ENCODE peak calls at places on chromosomes 16 and 17, in eight cellular contexts. A is activated T-helper 1 cell treated with Interleukin-2 at 50 U/mL for 16 hours; F is GM10248; I is cortex of kidney; H is activated naive CD8-positive, alpha-beta T cell treated with anti-CD3 and anti-CD28 coated beads, Interleukin-2, amount 50 U/mL, for 24 hours; O is COLO829; N is NCI-H69; J is stimulated activated CD4-positive, alpha-beta T cell treated with anti-CD3 and anti-CD28 coated beads, TNF-alpha, amount 100 ng/mL, for 4 hours. E is an unnamed sample.

GRCh38 chr17:78795241-78795640 is 13.2 kb upstream of the CYTH1 start:
- DNase-seq in A (no peak), F (no peak), I (no peak), H (no peak), O (no peak), N (no peak), J (no peak), E (no peak)

GRCh38 chr17:67378444-67379250 is 1.6 kb downstream of the PITPNC1 start:
- DNase-seq in A (peak; percentile 74), F (peak; percentile 82), I (no peak), H (peak; percentile 86), O (peak; percentile 54), N (peak; percentile 92), J (peak; percentile 59), E (peak; percentile 78)

GRCh38 chr16:31460582-31461002 is 1.3 kb downstream of the ARMC5 start:
- DNase-seq in A (no peak), F (peak; percentile 45), I (no peak), H (no peak), O (no peak), N (peak; percentile 54), J (no peak), E (no peak)

GRCh38 chr16:83971165-83972130 is 3.4 kb downstream of the NECAB2 start:
- DNase-seq in A (no peak), F (no peak), I (no peak), H (no peak), O (no peak), N (peak; percentile 6), J (no peak), E (no peak)

GRCh38 chr16:84214451-84215066 is 23.6 kb downstream of the ADAD2 start:
- DNase-seq in A (no peak), F (no peak), I (no peak), H (no peak), O (no peak), N (no peak), J (no peak), E (no peak)

GRCh38 chr17:82822281-82822680 is 17.5 kb downstream of the ZNF750 start:
- DNase-seq in A (no peak), F (no peak), I (no peak), H (no peak), O (no peak), N (no peak), J (no peak), E (no peak)

GRCh38 chr16:86946396-86946795 is 368.0 kb downstream of the FOXL1 start:
- DNase-seq in A (no peak), F (no peak), I (no peak), H (no peak), O (no peak), N (no peak), J (no peak), E (no peak)

GRCh38 chr17:61926831-61927210 is 961 bp downstream of the INTS2 start:
- DNase-seq in A (no peak), F (no peak), I (no peak), H (no peak), O (peak; percentile 8), N (peak; percentile 17), J (no peak), E (no peak)

GRCh38 chr16:8788578-8789172 is 8.8 kb downstream of the TMEM186 start:
- DNase-seq in A (no peak), F (no peak), I (no peak), H (no peak), O (no peak), N (no peak), J (no peak), E (no peak)

GRCh38 chr16:6682142-6682811 is 650.4 kb upstream of the RBFOX1 start:
- DNase-seq in A (no peak), F (no peak), I (no peak), H (peak; percentile 23), O (peak; percentile 48), N (peak; percentile 38), J (no peak), E (peak; percentile 11)

GRCh38 chr16:25750489-25750888 is 58.7 kb downstream of the HS3ST4 start:
- DNase-seq in A (no peak), F (no peak), I (no peak), H (no peak), O (no peak), N (no peak), J (no peak), E (no peak)

GRCh38 chr16:88359008-88359407 is 23.8 kb upstream of the ZNF469 start:
- DNase-seq in A (no peak), F (no peak), I (no peak), H (no peak), O (no peak), N (no peak), J (no peak), E (no peak)

GRCh38 chr16:11792404-11793260 is 4.4 kb downstream of the ZC3H7A start:
- DNase-seq in A (no peak), F (no peak), I (no peak), H (no peak), O (no peak), N (peak; percentile 100), J (no peak), E (no peak)

GRCh38 chr17:6780886-6781285 is 4.9 kb downstream of the FBXO39 start:
- DNase-seq in A (no peak), F (no peak), I (no peak), H (no peak), O (no peak), N (no peak), J (no peak), E (no peak)

GRCh38 chr17:5422505-5422904 is 2.5 kb downstream of the RPAIN start:
- DNase-seq in A (no peak), F (no peak), I (no peak), H (no peak), O (no peak), N (no peak), J (no peak), E (no peak)

GRCh38 chr16:24156777-24157176 is 99.4 kb upstream of the CACNG3 start:
- DNase-seq in A (no peak), F (no peak), I (no peak), H (no peak), O (no peak), N (no peak), J (no peak), E (no peak)

GRCh38 chr16:14301150-14302030 is 230.3 kb downstream of the MRTFB start:
- DNase-seq in A (no peak), F (no peak), I (no peak), H (no peak), O (no peak), N (peak; percentile 27), J (peak; percentile 53), E (peak; percentile 79)

GRCh38 chr16:19766554-19766884 is 48.4 kb downstream of the IQCK start:
- DNase-seq in A (no peak), F (no peak), I (no peak), H (no peak), O (no peak), N (no peak), J (no peak), E (no peak)

GRCh38 chr16:5820472-5820871 is 722.9 kb upstream of the EEF2KMT start:
- DNase-seq in A (no peak), F (no peak), I (no peak), H (no peak), O (no peak), N (no peak), J (no peak), E (no peak)

GRCh38 chr17:17774009-17774881 is 62.5 kb downstream of the SREBF1 start:
- DNase-seq in A (no peak), F (no peak), I (no peak), H (no peak), O (no peak), N (no peak), J (no peak), E (peak; percentile 45)

GRCh38 chr17:32335647-32336046 is 6.3 kb downstream of the C17orf75 start:
- DNase-seq in A (no peak), F (no peak), I (no peak), H (no peak), O (no peak), N (no peak), J (no peak), E (no peak)

GRCh38 chr17:49557204-49558024 is 18.3 kb upstream of the NXPH3 start:
- DNase-seq in A (no peak), F (peak; percentile 64), I (no peak), H (peak; percentile 47), O (peak; percentile 52), N (peak; percentile 84), J (no peak), E (no peak)

GRCh38 chr17:10034719-10035475 is 129.8 kb upstream of the RCVRN start:
- DNase-seq in A (no peak), F (no peak), I (no peak), H (no peak), O (no peak), N (no peak), J (no peak), E (no peak)

GRCh38 chr17:44901323-44901965 is 2.2 kb upstream of the EFTUD2 start:
- DNase-seq in A (no peak), F (no peak), I (no peak), H (no peak), O (no peak), N (peak; percentile 19), J (no peak), E (peak; percentile 74)

GRCh38 chr17:39393732-39394131 is 7.7 kb downstream of the FBXL20 start:
- DNase-seq in A (no peak), F (no peak), I (no peak), H (no peak), O (no peak), N (no peak), J (no peak), E (no peak)

GRCh38 chr16:55539488-55539887 is 27.0 kb upstream of the CAPNS2 start:
- DNase-seq in A (no peak), F (no peak), I (no peak), H (no peak), O (no peak), N (no peak), J (no peak), E (no peak)

GRCh38 chr17:27461192-27461859 is 5.1 kb downstream of the KSR1 start:
- DNase-seq in A (no peak), F (no peak), I (no peak), H (no peak), O (no peak), N (no peak), J (no peak), E (no peak)

GRCh38 chr17:82160081-82160480 is 52.6 kb downstream of the CCDC57 start:
- DNase-seq in A (no peak), F (no peak), I (no peak), H (no peak), O (no peak), N (peak; percentile 21), J (no peak), E (no peak)

GRCh38 chr16:75272097-75272548 is 20.7 kb upstream of the BCAR1 start:
- DNase-seq in A (no peak), F (peak; percentile 41), I (no peak), H (no peak), O (no peak), N (no peak), J (no peak), E (no peak)

GRCh38 chr16:15798671-15799070 is 58.2 kb downstream of the MYH11 start:
- DNase-seq in A (no peak), F (no peak), I (no peak), H (no peak), O (no peak), N (no peak), J (no peak), E (no peak)

GRCh38 chr17:82361885-82362633 is 3.0 kb downstream of the TEX19 start:
- DNase-seq in A (no peak), F (no peak), I (no peak), H (no peak), O (no peak), N (no peak), J (no peak), E (no peak)

GRCh38 chr17:44084131-44084538 is 13.6 kb downstream of the G6PC3 start:
- DNase-seq in A (no peak), F (peak; percentile 42), I (no peak), H (peak; percentile 66), O (no peak), N (peak; percentile 55), J (no peak), E (peak; percentile 45)

E was measured in T47D.